ENCODE peak calls at places on chromosomes 2 and 18, in ten cellular contexts. T is CD4-positive, CD25-positive, alpha-beta regulatory T cell; B is KG1; M is effector memory CD4-positive, alpha-beta T cell; C is GM23248; L is neuronal stem cell; V is AG08396; N is foreskin fibroblast; G is progenitor cell of endocrine pancreas; Y is NCI-H1092 treated with DMSO at 0.1 percent for 48 hours. Q is an unnamed sample.

GRCh38 chr2:224004105-224004715 is 34.9 kb downstream of the SERPINE2 start:
- DNase-seq in M (no peak), L (no peak), G (no peak), B (no peak), C (no peak), N (no peak), V (no peak), T (no peak), Y (no peak), Q (peak)

GRCh38 chr2:95058989-95059601 is 33.6 kb downstream of the MAL start:
- DNase-seq in L (no peak), T (no peak), N (no peak), M (no peak), V (no peak), Y (no peak), G (no peak), C (no peak), B (no peak), Q (peak)

GRCh38 chr2:8906208-8906607 is 68.8 kb upstream of the KIDINS220 start:
- DNase-seq in B (no peak), C (no peak), L (no peak), T (no peak), V (no peak), Y (no peak), N (peak), M (no peak), G (no peak), Q (no peak)

GRCh38 chr2:15591373-15591691 is 336 bp upstream of the DDX1 start:
- DNase-seq in C (no peak), L (no peak), T (no peak), N (no peak), G (no peak), Y (no peak), M (no peak), V (no peak), B (no peak), Q (no peak)

GRCh38 chr2:25257931-25258771 is 83.6 kb downstream of the DNMT3A start:
- DNase-seq in N (no peak), L (no peak), M (no peak), V (no peak), G (no peak), T (no peak), Y (no peak), C (no peak), B (no peak), Q (no peak)

GRCh38 chr18:63271881-63272299 is 47.7 kb downstream of the BCL2 start:
- DNase-seq in L (no peak), N (no peak), V (no peak), Y (no peak), C (peak), T (no peak), G (no peak), B (no peak), M (no peak), Q (no peak)

GRCh38 chr2:175055993-175056392 is 50.8 kb upstream of the CHN1 start:
- DNase-seq in V (no peak), G (no peak), M (no peak), L (no peak), C (no peak), Y (no peak), T (no peak), N (no peak), B (no peak), Q (no peak)

GRCh38 chr2:239236808-239237205 is 164.0 kb downstream of the HDAC4 start:
- DNase-seq in G (no peak), C (no peak), M (no peak), Y (no peak), L (no peak), B (no peak), V (no peak), T (no peak), N (no peak), Q (no peak)

GRCh38 chr2:38581193-38582147 is 21.3 kb downstream of the HNRNPLL start:
- DNase-seq in T (peak), L (peak), B (peak), Y (peak), M (no peak), C (peak), V (peak), N (peak), G (no peak), Q (no peak)

GRCh38 chr2:26637811-26638310 is 3.3 kb downstream of the CIB4 start:
- DNase-seq in L (no peak), N (no peak), Y (no peak), M (no peak), B (no peak), G (no peak), T (no peak), C (no peak), V (no peak), Q (no peak)

GRCh38 chr18:58041633-58042032 is 2.4 kb upstream of the NEDD4L start:
- DNase-seq in G (no peak), V (no peak), N (no peak), M (no peak), L (no peak), B (no peak), C (no peak), T (no peak), Y (no peak), Q (no peak)

GRCh38 chr2:199485732-199486335 is 28.1 kb upstream of the SATB2 start:
- DNase-seq in G (peak), B (no peak), N (peak), V (peak), Y (peak), C (peak), L (peak), M (no peak), T (no peak), Q (peak)

GRCh38 chr2:113977660-113978523 is 88.0 kb downstream of the ACTR3 start:
- DNase-seq in C (peak), T (no peak), V (peak), B (no peak), N (peak), M (no peak), G (no peak), Y (peak), L (peak), Q (no peak)

Q was measured in aorta.